ENCODE peak calls at places on chromosomes 11 and 22, in six cellular contexts. One of them, this sample, is unnamed.

GRCh38 chr22:41565403-41566054 is 4.7 kb downstream of the CSDC2 start:
- DNase-seq in neural progenitor cell: no peak
- DNase-seq in fibroblast of mammary gland: peak
- DNase-seq in dorsolateral prefrontal cortex: peak
- DNase-seq in NCI-H82: peak
- DNase-seq in progenitor cell of endocrine pancreas: no peak
- DNase-seq in this sample: no peak

GRCh38 chr11:68224606-68225005 is 11.5 kb upstream of the KMT5B start:
- DNase-seq in neural progenitor cell: no peak
- DNase-seq in fibroblast of mammary gland: no peak
- DNase-seq in dorsolateral prefrontal cortex: no peak
- DNase-seq in NCI-H82: no peak
- DNase-seq in progenitor cell of endocrine pancreas: no peak
- DNase-seq in this sample: no peak

GRCh38 chr22:20283674-20284066 is 15.6 kb upstream of the RTN4R start:
- DNase-seq in neural progenitor cell: peak
- DNase-seq in fibroblast of mammary gland: no peak
- DNase-seq in dorsolateral prefrontal cortex: no peak
- DNase-seq in NCI-H82: no peak
- DNase-seq in progenitor cell of endocrine pancreas: no peak
- DNase-seq in this sample: peak

GRCh38 chr11:118171274-118172062 is 5.0 kb downstream of the SCN2B start:
- DNase-seq in neural progenitor cell: peak
- DNase-seq in fibroblast of mammary gland: peak
- DNase-seq in dorsolateral prefrontal cortex: peak
- DNase-seq in NCI-H82: peak
- DNase-seq in progenitor cell of endocrine pancreas: peak
- DNase-seq in this sample: peak

GRCh38 chr11:22666700-22667439 is 459 bp downstream of the GAS2 start:
- DNase-seq in neural progenitor cell: peak
- DNase-seq in fibroblast of mammary gland: peak
- DNase-seq in dorsolateral prefrontal cortex: peak
- DNase-seq in NCI-H82: peak
- DNase-seq in progenitor cell of endocrine pancreas: peak
- DNase-seq in this sample: peak

GRCh38 chr11:112477929-112478317 is 217.3 kb upstream of the PLET1 start:
- DNase-seq in neural progenitor cell: no peak
- DNase-seq in fibroblast of mammary gland: no peak
- DNase-seq in dorsolateral prefrontal cortex: no peak
- DNase-seq in NCI-H82: no peak
- DNase-seq in progenitor cell of endocrine pancreas: no peak
- DNase-seq in this sample: no peak

GRCh38 chr11:68214173-68215086 is 1.3 kb upstream of the KMT5B start:
- DNase-seq in neural progenitor cell: peak
- DNase-seq in fibroblast of mammary gland: no peak
- DNase-seq in dorsolateral prefrontal cortex: peak
- DNase-seq in NCI-H82: peak
- DNase-seq in progenitor cell of endocrine pancreas: peak
- DNase-seq in this sample: no peak

GRCh38 chr22:38467438-38467903 is 425 bp upstream of the KDELR3 start:
- DNase-seq in neural progenitor cell: no peak
- DNase-seq in fibroblast of mammary gland: no peak
- DNase-seq in dorsolateral prefrontal cortex: no peak
- DNase-seq in NCI-H82: no peak
- DNase-seq in progenitor cell of endocrine pancreas: no peak
- DNase-seq in this sample: no peak

GRCh38 chr11:8365542-8365941 is 101.9 kb upstream of the LMO1 start:
- DNase-seq in neural progenitor cell: no peak
- DNase-seq in fibroblast of mammary gland: no peak
- DNase-seq in dorsolateral prefrontal cortex: no peak
- DNase-seq in NCI-H82: peak
- DNase-seq in progenitor cell of endocrine pancreas: no peak
- DNase-seq in this sample: no peak

GRCh38 chr22:23402275-23403151 is 177.6 kb downstream of the IGLL1 start:
- DNase-seq in neural progenitor cell: peak
- DNase-seq in fibroblast of mammary gland: peak
- DNase-seq in dorsolateral prefrontal cortex: peak
- DNase-seq in NCI-H82: peak
- DNase-seq in progenitor cell of endocrine pancreas: peak
- DNase-seq in this sample: peak

GRCh38 chr11:28463826-28464225 is 355.6 kb downstream of the METTL15 start:
- DNase-seq in neural progenitor cell: no peak
- DNase-seq in fibroblast of mammary gland: peak
- DNase-seq in dorsolateral prefrontal cortex: no peak
- DNase-seq in NCI-H82: no peak
- DNase-seq in progenitor cell of endocrine pancreas: no peak
- DNase-seq in this sample: no peak

GRCh38 chr22:33922268-33922667 is 2.0 kb upstream of the LARGE1 start:
- DNase-seq in neural progenitor cell: peak
- DNase-seq in fibroblast of mammary gland: peak
- DNase-seq in dorsolateral prefrontal cortex: peak
- DNase-seq in NCI-H82: peak
- DNase-seq in progenitor cell of endocrine pancreas: peak
- DNase-seq in this sample: peak

GRCh38 chr11:88555018-88555828 is 217.7 kb upstream of the CTSC start:
- DNase-seq in neural progenitor cell: no peak
- DNase-seq in fibroblast of mammary gland: peak
- DNase-seq in dorsolateral prefrontal cortex: no peak
- DNase-seq in NCI-H82: no peak
- DNase-seq in progenitor cell of endocrine pancreas: no peak
- DNase-seq in this sample: no peak

GRCh38 chr11:8814209-8814922 is 96.6 kb upstream of the AKIP1 start:
- DNase-seq in neural progenitor cell: no peak
- DNase-seq in fibroblast of mammary gland: no peak
- DNase-seq in dorsolateral prefrontal cortex: no peak
- DNase-seq in NCI-H82: no peak
- DNase-seq in progenitor cell of endocrine pancreas: no peak
- DNase-seq in this sample: no peak

GRCh38 chr22:43346521-43346929 is 3.4 kb upstream of the SCUBE1 start:
- DNase-seq in neural progenitor cell: peak
- DNase-seq in fibroblast of mammary gland: peak
- DNase-seq in dorsolateral prefrontal cortex: peak
- DNase-seq in NCI-H82: peak
- DNase-seq in progenitor cell of endocrine pancreas: peak
- DNase-seq in this sample: no peak

GRCh38 chr11:66267039-66267378 is 1.4 kb upstream of the RAB1B start:
- DNase-seq in neural progenitor cell: no peak
- DNase-seq in fibroblast of mammary gland: no peak
- DNase-seq in dorsolateral prefrontal cortex: no peak
- DNase-seq in NCI-H82: no peak
- DNase-seq in progenitor cell of endocrine pancreas: no peak
- DNase-seq in this sample: no peak

GRCh38 chr11:121554552-121554951 is 101.8 kb upstream of the SORL1-AS1 start:
- DNase-seq in neural progenitor cell: peak
- DNase-seq in fibroblast of mammary gland: no peak
- DNase-seq in dorsolateral prefrontal cortex: no peak
- DNase-seq in NCI-H82: no peak
- DNase-seq in progenitor cell of endocrine pancreas: no peak
- DNase-seq in this sample: no peak

This sample was measured in amygdala.